ENCODE peak calls at places on chromosomes 3 and 15, in nine cellular contexts. One of them, this sample, is unnamed.

GRCh38 chr15:90191795-90192494 is 9.2 kb upstream of the SEMA4B start:
- DNase-seq in stimulated activated CD4-positive, alpha-beta T cell treated with anti-CD3 and anti-CD28 coated beads, Interleukin-2, amount 100 ng/mL, for 4 hours: peak; percentile 3
- DNase-seq in IMR-90: no peak
- DNase-seq in HCEC 1CT: no peak
- DNase-seq in activated naive CD8-positive, alpha-beta T cell treated with anti-CD3 and anti-CD28 coated beads for 36 hours: peak; percentile 30
- DNase-seq in NCI-H1105: peak; percentile 92
- DNase-seq in stimulated activated naive B cell treated with anti-CD40 and anti-IgM and Interleukin-4, amounts not matched to agents 10 μg/mL and 1 μg/mL and 100 μg/mL, for 72 hours: peak; percentile 70
- DNase-seq in iris pigment epithelial cell: peak; percentile 17
- DNase-seq in C1 segment of cervical spinal cord: peak; percentile 87
- DNase-seq in this sample: no peak

GRCh38 chr15:99347609-99348008 is 96.3 kb downstream of the LRRC28 start:
- DNase-seq in activated naive CD8-positive, alpha-beta T cell treated with anti-CD3 and anti-CD28 coated beads for 36 hours: no peak
- DNase-seq in stimulated activated naive B cell treated with anti-CD40 and anti-IgM and Interleukin-4, amounts not matched to agents 10 μg/mL and 1 μg/mL and 100 μg/mL, for 72 hours: no peak
- DNase-seq in NCI-H1105: no peak
- DNase-seq in HCEC 1CT: no peak
- DNase-seq in IMR-90: peak; percentile 46
- DNase-seq in iris pigment epithelial cell: no peak
- DNase-seq in stimulated activated CD4-positive, alpha-beta T cell treated with anti-CD3 and anti-CD28 coated beads, Interleukin-2, amount 100 ng/mL, for 4 hours: no peak
- DNase-seq in C1 segment of cervical spinal cord: no peak
- DNase-seq in this sample: no peak

GRCh38 chr3:69419276-69419675 is 33.4 kb upstream of the FRMD4B start:
- DNase-seq in activated naive CD8-positive, alpha-beta T cell treated with anti-CD3 and anti-CD28 coated beads for 36 hours: no peak
- DNase-seq in HCEC 1CT: no peak
- DNase-seq in stimulated activated CD4-positive, alpha-beta T cell treated with anti-CD3 and anti-CD28 coated beads, Interleukin-2, amount 100 ng/mL, for 4 hours: no peak
- DNase-seq in IMR-90: no peak
- DNase-seq in iris pigment epithelial cell: no peak
- DNase-seq in stimulated activated naive B cell treated with anti-CD40 and anti-IgM and Interleukin-4, amounts not matched to agents 10 μg/mL and 1 μg/mL and 100 μg/mL, for 72 hours: no peak
- DNase-seq in C1 segment of cervical spinal cord: no peak
- DNase-seq in NCI-H1105: no peak
- DNase-seq in this sample: no peak

GRCh38 chr3:133828576-133829309 is 23.1 kb downstream of the SRPRB start:
- DNase-seq in HCEC 1CT: no peak
- DNase-seq in IMR-90: no peak
- DNase-seq in stimulated activated naive B cell treated with anti-CD40 and anti-IgM and Interleukin-4, amounts not matched to agents 10 μg/mL and 1 μg/mL and 100 μg/mL, for 72 hours: no peak
- DNase-seq in activated naive CD8-positive, alpha-beta T cell treated with anti-CD3 and anti-CD28 coated beads for 36 hours: no peak
- DNase-seq in stimulated activated CD4-positive, alpha-beta T cell treated with anti-CD3 and anti-CD28 coated beads, Interleukin-2, amount 100 ng/mL, for 4 hours: no peak
- DNase-seq in C1 segment of cervical spinal cord: no peak
- DNase-seq in iris pigment epithelial cell: no peak
- DNase-seq in NCI-H1105: no peak
- DNase-seq in this sample: no peak

GRCh38 chr3:69164296-69164695 is 41.9 kb upstream of the LMOD3 start:
- DNase-seq in IMR-90: no peak
- DNase-seq in stimulated activated naive B cell treated with anti-CD40 and anti-IgM and Interleukin-4, amounts not matched to agents 10 μg/mL and 1 μg/mL and 100 μg/mL, for 72 hours: no peak
- DNase-seq in iris pigment epithelial cell: no peak
- DNase-seq in NCI-H1105: no peak
- DNase-seq in activated naive CD8-positive, alpha-beta T cell treated with anti-CD3 and anti-CD28 coated beads for 36 hours: no peak
- DNase-seq in C1 segment of cervical spinal cord: no peak
- DNase-seq in stimulated activated CD4-positive, alpha-beta T cell treated with anti-CD3 and anti-CD28 coated beads, Interleukin-2, amount 100 ng/mL, for 4 hours: no peak
- DNase-seq in HCEC 1CT: no peak
- DNase-seq in this sample: no peak

GRCh38 chr3:146160964-146161724 is at the start of gene PLOD2:
- DNase-seq in stimulated activated CD4-positive, alpha-beta T cell treated with anti-CD3 and anti-CD28 coated beads, Interleukin-2, amount 100 ng/mL, for 4 hours: no peak
- DNase-seq in HCEC 1CT: peak; percentile 91
- DNase-seq in C1 segment of cervical spinal cord: peak; percentile 77
- DNase-seq in IMR-90: peak; percentile 92
- DNase-seq in stimulated activated naive B cell treated with anti-CD40 and anti-IgM and Interleukin-4, amounts not matched to agents 10 μg/mL and 1 μg/mL and 100 μg/mL, for 72 hours: peak; percentile 4
- DNase-seq in activated naive CD8-positive, alpha-beta T cell treated with anti-CD3 and anti-CD28 coated beads for 36 hours: peak; percentile 52
- DNase-seq in iris pigment epithelial cell: peak; percentile 94
- DNase-seq in NCI-H1105: peak; percentile 87
- DNase-seq in this sample: peak; percentile 88

GRCh38 chr3:31541102-31541501 is 8.4 kb downstream of the STT3B start:
- DNase-seq in IMR-90: no peak
- DNase-seq in iris pigment epithelial cell: no peak
- DNase-seq in C1 segment of cervical spinal cord: no peak
- DNase-seq in NCI-H1105: no peak
- DNase-seq in HCEC 1CT: peak; percentile 12
- DNase-seq in stimulated activated CD4-positive, alpha-beta T cell treated with anti-CD3 and anti-CD28 coated beads, Interleukin-2, amount 100 ng/mL, for 4 hours: no peak
- DNase-seq in stimulated activated naive B cell treated with anti-CD40 and anti-IgM and Interleukin-4, amounts not matched to agents 10 μg/mL and 1 μg/mL and 100 μg/mL, for 72 hours: no peak
- DNase-seq in activated naive CD8-positive, alpha-beta T cell treated with anti-CD3 and anti-CD28 coated beads for 36 hours: no peak
- DNase-seq in this sample: no peak

GRCh38 chr3:11698326-11699082 is 54.8 kb upstream of the VGLL4 start:
- DNase-seq in stimulated activated naive B cell treated with anti-CD40 and anti-IgM and Interleukin-4, amounts not matched to agents 10 μg/mL and 1 μg/mL and 100 μg/mL, for 72 hours: no peak
- DNase-seq in C1 segment of cervical spinal cord: no peak
- DNase-seq in IMR-90: peak; percentile 24
- DNase-seq in stimulated activated CD4-positive, alpha-beta T cell treated with anti-CD3 and anti-CD28 coated beads, Interleukin-2, amount 100 ng/mL, for 4 hours: no peak
- DNase-seq in activated naive CD8-positive, alpha-beta T cell treated with anti-CD3 and anti-CD28 coated beads for 36 hours: no peak
- DNase-seq in NCI-H1105: no peak
- DNase-seq in HCEC 1CT: no peak
- DNase-seq in iris pigment epithelial cell: peak; percentile 34
- DNase-seq in this sample: no peak

GRCh38 chr3:183298708-183299153 is 45.7 kb downstream of the B3GNT5 start:
- DNase-seq in NCI-H1105: no peak
- DNase-seq in IMR-90: peak; percentile 94
- DNase-seq in HCEC 1CT: peak; percentile 94
- DNase-seq in C1 segment of cervical spinal cord: peak; percentile 31
- DNase-seq in stimulated activated naive B cell treated with anti-CD40 and anti-IgM and Interleukin-4, amounts not matched to agents 10 μg/mL and 1 μg/mL and 100 μg/mL, for 72 hours: no peak
- DNase-seq in stimulated activated CD4-positive, alpha-beta T cell treated with anti-CD3 and anti-CD28 coated beads, Interleukin-2, amount 100 ng/mL, for 4 hours: no peak
- DNase-seq in iris pigment epithelial cell: peak; percentile 94
- DNase-seq in activated naive CD8-positive, alpha-beta T cell treated with anti-CD3 and anti-CD28 coated beads for 36 hours: no peak
- DNase-seq in this sample: no peak

GRCh38 chr3:71447803-71448202 is 135.7 kb downstream of the FOXP1 start:
- DNase-seq in iris pigment epithelial cell: peak; percentile 61
- DNase-seq in stimulated activated naive B cell treated with anti-CD40 and anti-IgM and Interleukin-4, amounts not matched to agents 10 μg/mL and 1 μg/mL and 100 μg/mL, for 72 hours: no peak
- DNase-seq in activated naive CD8-positive, alpha-beta T cell treated with anti-CD3 and anti-CD28 coated beads for 36 hours: no peak
- DNase-seq in C1 segment of cervical spinal cord: no peak
- DNase-seq in NCI-H1105: no peak
- DNase-seq in IMR-90: peak; percentile 46
- DNase-seq in stimulated activated CD4-positive, alpha-beta T cell treated with anti-CD3 and anti-CD28 coated beads, Interleukin-2, amount 100 ng/mL, for 4 hours: no peak
- DNase-seq in HCEC 1CT: no peak
- DNase-seq in this sample: no peak

GRCh38 chr3:127671523-127672428 is 976 bp upstream of the ABTB1 start:
- DNase-seq in HCEC 1CT: no peak
- DNase-seq in stimulated activated naive B cell treated with anti-CD40 and anti-IgM and Interleukin-4, amounts not matched to agents 10 μg/mL and 1 μg/mL and 100 μg/mL, for 72 hours: peak; percentile 27
- DNase-seq in activated naive CD8-positive, alpha-beta T cell treated with anti-CD3 and anti-CD28 coated beads for 36 hours: peak; percentile 40
- DNase-seq in IMR-90: no peak
- DNase-seq in NCI-H1105: peak; percentile 26
- DNase-seq in C1 segment of cervical spinal cord: no peak
- DNase-seq in stimulated activated CD4-positive, alpha-beta T cell treated with anti-CD3 and anti-CD28 coated beads, Interleukin-2, amount 100 ng/mL, for 4 hours: peak; percentile 8
- DNase-seq in iris pigment epithelial cell: no peak
- DNase-seq in this sample: no peak

GRCh38 chr3:95302044-95302443 is 1239.2 kb downstream of the NSUN3 start:
- DNase-seq in IMR-90: peak; percentile 62
- DNase-seq in C1 segment of cervical spinal cord: no peak
- DNase-seq in HCEC 1CT: peak; percentile 9
- DNase-seq in stimulated activated naive B cell treated with anti-CD40 and anti-IgM and Interleukin-4, amounts not matched to agents 10 μg/mL and 1 μg/mL and 100 μg/mL, for 72 hours: no peak
- DNase-seq in iris pigment epithelial cell: peak; percentile 86
- DNase-seq in NCI-H1105: no peak
- DNase-seq in activated naive CD8-positive, alpha-beta T cell treated with anti-CD3 and anti-CD28 coated beads for 36 hours: no peak
- DNase-seq in stimulated activated CD4-positive, alpha-beta T cell treated with anti-CD3 and anti-CD28 coated beads, Interleukin-2, amount 100 ng/mL, for 4 hours: no peak
- DNase-seq in this sample: no peak

GRCh38 chr3:166663194-166663593 is 716.9 kb downstream of the ZBBX start:
- DNase-seq in NCI-H1105: no peak
- DNase-seq in C1 segment of cervical spinal cord: no peak
- DNase-seq in HCEC 1CT: no peak
- DNase-seq in stimulated activated CD4-positive, alpha-beta T cell treated with anti-CD3 and anti-CD28 coated beads, Interleukin-2, amount 100 ng/mL, for 4 hours: no peak
- DNase-seq in IMR-90: no peak
- DNase-seq in activated naive CD8-positive, alpha-beta T cell treated with anti-CD3 and anti-CD28 coated beads for 36 hours: no peak
- DNase-seq in stimulated activated naive B cell treated with anti-CD40 and anti-IgM and Interleukin-4, amounts not matched to agents 10 μg/mL and 1 μg/mL and 100 μg/mL, for 72 hours: no peak
- DNase-seq in iris pigment epithelial cell: no peak
- DNase-seq in this sample: no peak

GRCh38 chr15:79329186-79329611 is 18.3 kb downstream of the TMED3 start:
- DNase-seq in stimulated activated naive B cell treated with anti-CD40 and anti-IgM and Interleukin-4, amounts not matched to agents 10 μg/mL and 1 μg/mL and 100 μg/mL, for 72 hours: no peak
- DNase-seq in NCI-H1105: no peak
- DNase-seq in C1 segment of cervical spinal cord: no peak
- DNase-seq in IMR-90: peak; percentile 68
- DNase-seq in activated naive CD8-positive, alpha-beta T cell treated with anti-CD3 and anti-CD28 coated beads for 36 hours: no peak
- DNase-seq in iris pigment epithelial cell: peak; percentile 86
- DNase-seq in HCEC 1CT: peak; percentile 80
- DNase-seq in stimulated activated CD4-positive, alpha-beta T cell treated with anti-CD3 and anti-CD28 coated beads, Interleukin-2, amount 100 ng/mL, for 4 hours: no peak
- DNase-seq in this sample: peak; percentile 92

GRCh38 chr3:191019855-191020254 is 157.4 kb upstream of the GMNC start:
- DNase-seq in HCEC 1CT: no peak
- DNase-seq in stimulated activated CD4-positive, alpha-beta T cell treated with anti-CD3 and anti-CD28 coated beads, Interleukin-2, amount 100 ng/mL, for 4 hours: no peak
- DNase-seq in C1 segment of cervical spinal cord: no peak
- DNase-seq in activated naive CD8-positive, alpha-beta T cell treated with anti-CD3 and anti-CD28 coated beads for 36 hours: no peak
- DNase-seq in iris pigment epithelial cell: no peak
- DNase-seq in IMR-90: no peak
- DNase-seq in stimulated activated naive B cell treated with anti-CD40 and anti-IgM and Interleukin-4, amounts not matched to agents 10 μg/mL and 1 μg/mL and 100 μg/mL, for 72 hours: no peak
- DNase-seq in NCI-H1105: no peak
- DNase-seq in this sample: no peak

GRCh38 chr3:66138336-66139234 is 82.2 kb upstream of the SLC25A26 start:
- DNase-seq in iris pigment epithelial cell: peak; percentile 66
- DNase-seq in NCI-H1105: peak; percentile 20
- DNase-seq in C1 segment of cervical spinal cord: peak; percentile 10
- DNase-seq in activated naive CD8-positive, alpha-beta T cell treated with anti-CD3 and anti-CD28 coated beads for 36 hours: peak; percentile 4
- DNase-seq in stimulated activated CD4-positive, alpha-beta T cell treated with anti-CD3 and anti-CD28 coated beads, Interleukin-2, amount 100 ng/mL, for 4 hours: no peak
- DNase-seq in IMR-90: peak; percentile 68
- DNase-seq in stimulated activated naive B cell treated with anti-CD40 and anti-IgM and Interleukin-4, amounts not matched to agents 10 μg/mL and 1 μg/mL and 100 μg/mL, for 72 hours: peak; percentile 3
- DNase-seq in HCEC 1CT: peak; percentile 76
- DNase-seq in this sample: peak; percentile 86

GRCh38 chr15:62482715-62483429 is 317.8 kb upstream of the C2CD4B start:
- DNase-seq in activated naive CD8-positive, alpha-beta T cell treated with anti-CD3 and anti-CD28 coated beads for 36 hours: peak; percentile 54
- DNase-seq in stimulated activated naive B cell treated with anti-CD40 and anti-IgM and Interleukin-4, amounts not matched to agents 10 μg/mL and 1 μg/mL and 100 μg/mL, for 72 hours: peak; percentile 65
- DNase-seq in IMR-90: peak; percentile 65
- DNase-seq in HCEC 1CT: peak; percentile 32
- DNase-seq in C1 segment of cervical spinal cord: no peak
- DNase-seq in NCI-H1105: no peak
- DNase-seq in iris pigment epithelial cell: peak; percentile 23
- DNase-seq in stimulated activated CD4-positive, alpha-beta T cell treated with anti-CD3 and anti-CD28 coated beads, Interleukin-2, amount 100 ng/mL, for 4 hours: no peak
- DNase-seq in this sample: peak; percentile 27

GRCh38 chr3:67593761-67594234 is 60.6 kb downstream of the SUCLG2 start:
- DNase-seq in HCEC 1CT: peak; percentile 20
- DNase-seq in stimulated activated naive B cell treated with anti-CD40 and anti-IgM and Interleukin-4, amounts not matched to agents 10 μg/mL and 1 μg/mL and 100 μg/mL, for 72 hours: no peak
- DNase-seq in C1 segment of cervical spinal cord: no peak
- DNase-seq in NCI-H1105: no peak
- DNase-seq in stimulated activated CD4-positive, alpha-beta T cell treated with anti-CD3 and anti-CD28 coated beads, Interleukin-2, amount 100 ng/mL, for 4 hours: no peak
- DNase-seq in activated naive CD8-positive, alpha-beta T cell treated with anti-CD3 and anti-CD28 coated beads for 36 hours: no peak
- DNase-seq in IMR-90: peak; percentile 11
- DNase-seq in iris pigment epithelial cell: peak; percentile 54
- DNase-seq in this sample: peak; percentile 18

GRCh38 chr3:65166531-65166930 is 478.7 kb upstream of the ADAMTS9 start:
- DNase-seq in activated naive CD8-positive, alpha-beta T cell treated with anti-CD3 and anti-CD28 coated beads for 36 hours: no peak
- DNase-seq in stimulated activated CD4-positive, alpha-beta T cell treated with anti-CD3 and anti-CD28 coated beads, Interleukin-2, amount 100 ng/mL, for 4 hours: no peak
- DNase-seq in NCI-H1105: no peak
- DNase-seq in IMR-90: no peak
- DNase-seq in stimulated activated naive B cell treated with anti-CD40 and anti-IgM and Interleukin-4, amounts not matched to agents 10 μg/mL and 1 μg/mL and 100 μg/mL, for 72 hours: no peak
- DNase-seq in C1 segment of cervical spinal cord: no peak
- DNase-seq in iris pigment epithelial cell: no peak
- DNase-seq in HCEC 1CT: no peak
- DNase-seq in this sample: no peak

GRCh38 chr3:139537795-139538538 is 1.6 kb downstream of the RBP1 start:
- DNase-seq in NCI-H1105: no peak
- DNase-seq in stimulated activated naive B cell treated with anti-CD40 and anti-IgM and Interleukin-4, amounts not matched to agents 10 μg/mL and 1 μg/mL and 100 μg/mL, for 72 hours: no peak
- DNase-seq in HCEC 1CT: no peak
- DNase-seq in activated naive CD8-positive, alpha-beta T cell treated with anti-CD3 and anti-CD28 coated beads for 36 hours: peak; percentile 40
- DNase-seq in C1 segment of cervical spinal cord: no peak
- DNase-seq in iris pigment epithelial cell: no peak
- DNase-seq in IMR-90: no peak
- DNase-seq in stimulated activated CD4-positive, alpha-beta T cell treated with anti-CD3 and anti-CD28 coated beads, Interleukin-2, amount 100 ng/mL, for 4 hours: no peak
- DNase-seq in this sample: peak; percentile 31

GRCh38 chr15:62758126-62758951 is 284.2 kb upstream of the TPM1 start:
- DNase-seq in activated naive CD8-positive, alpha-beta T cell treated with anti-CD3 and anti-CD28 coated beads for 36 hours: no peak
- DNase-seq in C1 segment of cervical spinal cord: peak; percentile 52
- DNase-seq in iris pigment epithelial cell: peak; percentile 90
- DNase-seq in stimulated activated CD4-positive, alpha-beta T cell treated with anti-CD3 and anti-CD28 coated beads, Interleukin-2, amount 100 ng/mL, for 4 hours: no peak
- DNase-seq in NCI-H1105: no peak
- DNase-seq in HCEC 1CT: peak; percentile 90
- DNase-seq in stimulated activated naive B cell treated with anti-CD40 and anti-IgM and Interleukin-4, amounts not matched to agents 10 μg/mL and 1 μg/mL and 100 μg/mL, for 72 hours: no peak
- DNase-seq in IMR-90: peak; percentile 90
- DNase-seq in this sample: peak; percentile 40

This sample was measured in lung microvascular endothelial cell.